ENCODE peak calls at places on chromosomes 11 and 22, in nine cellular contexts. G is stomach, Q is tibial artery, W is transverse colon, V is activated T-cell treated with anti-CD3 and anti-CD28 coated beads for 4 hours, B is stromal cell of bone marrow, R is CMK, M is bronchial epithelial cell, Y is NCI-H345. H is an unnamed sample.
A peak's percentile ranks its signal among the peaks of the same experiment; 100 is the strongest.

GRCh38 chr11:78097666-78098385 is 18.2 kb upstream of the NDUFC2 start:
- DNase-seq in G (no peak), R (no peak), M (no peak), Q (no peak), V (no peak), B (no peak), W (no peak), Y (no peak), H (no peak)

GRCh38 chr22:34709641-34710040 is 356.3 kb upstream of the ISX start:
- DNase-seq in G (no peak), Q (no peak), M (peak; percentile 2), Y (no peak), W (no peak), R (no peak), V (no peak), B (no peak), H (no peak)

GRCh38 chr11:43021466-43021865 is 290.3 kb upstream of the API5 start:
- DNase-seq in V (no peak), Q (no peak), R (no peak), B (no peak), G (no peak), W (no peak), Y (no peak), M (no peak), H (no peak)

GRCh38 chr22:44357296-44357961 is 44.7 kb upstream of the SHISAL1 start:
- DNase-seq in R (no peak), Y (no peak), V (no peak), G (no peak), M (no peak), Q (no peak), B (no peak), W (no peak), H (peak; percentile 20)

GRCh38 chr11:14390669-14391068 is 31.7 kb upstream of the RRAS2 start:
- DNase-seq in M (no peak), Y (no peak), V (no peak), Q (no peak), B (no peak), G (no peak), R (no peak), W (no peak), H (no peak)

GRCh38 chr22:23705358-23705757 is 14.5 kb downstream of the RGL4 start:
- DNase-seq in W (no peak), G (no peak), Y (no peak), Q (no peak), B (no peak), V (no peak), M (no peak), R (no peak), H (no peak)

GRCh38 chr11:36018967-36019596 is 75.2 kb downstream of the LDLRAD3 start:
- DNase-seq in R (no peak), Q (no peak), G (no peak), V (no peak), M (no peak), B (no peak), Y (peak; percentile 73), W (no peak), H (no peak)

GRCh38 chr11:122556605-122557004 is 98.9 kb upstream of the UBASH3B start:
- DNase-seq in V (no peak), W (peak; percentile 8), B (no peak), G (no peak), Y (peak; percentile 79), Q (no peak), M (no peak), R (no peak), H (no peak)

GRCh38 chr11:97908354-97908753 is 1112.4 kb upstream of the CNTN5 start:
- DNase-seq in R (no peak), Q (no peak), V (no peak), W (no peak), M (no peak), Y (no peak), G (no peak), B (no peak), H (no peak)

GRCh38 chr11:104918113-104918824 is 20.0 kb upstream of the CASP12 start:
- DNase-seq in R (no peak), Y (no peak), G (no peak), B (peak; percentile 79), V (no peak), M (peak; percentile 34), Q (no peak), W (no peak), H (no peak)

GRCh38 chr11:111064118-111064517 is 181.4 kb upstream of the POU2AF2 start:
- DNase-seq in V (no peak), Q (no peak), B (peak; percentile 53), G (no peak), M (no peak), Y (no peak), W (no peak), R (no peak), H (no peak)

GRCh38 chr11:33642461-33643166 is 58.0 kb downstream of the C11orf91 start:
- DNase-seq in V (no peak), B (no peak), G (no peak), Q (no peak), W (no peak), R (no peak), Y (no peak), M (peak; percentile 80), H (no peak)

H was measured in lower lobe of right lung.